ENCODE peak calls at places on chromosomes 13 and 19, in four cellular contexts. G is brain microvascular endothelial cell; F is CD4-positive, alpha-beta T cell; T is dorsolateral prefrontal cortex. K is an unnamed sample.

GRCh38 chr19:47100290-47100689 is 13.3 kb downstream of the ZC3H4 start:
- DNase-seq in G (no peak), F (no peak), T (no peak), K (no peak)

GRCh38 chr13:66348745-66349720 is 881.1 kb downstream of the PCDH9 start:
- DNase-seq in G (no peak), F (no peak), T (peak), K (no peak)

GRCh38 chr13:97133554-97133953 is 88.6 kb upstream of the MBNL2 start:
- DNase-seq in G (no peak), F (no peak), T (no peak), K (no peak)

GRCh38 chr13:19179916-19180315 is 1.7 kb downstream of the TUBA3C start:
- DNase-seq in G (no peak), F (no peak), T (no peak), K (no peak)

GRCh38 chr13:56886398-56886797 is 254.3 kb upstream of the PRR20A start:
- DNase-seq in G (no peak), F (no peak), T (no peak), K (no peak)

GRCh38 chr19:29396925-29397324 is 128.9 kb upstream of the VSTM2B start:
- DNase-seq in G (no peak), F (no peak), T (no peak), K (no peak)

GRCh38 chr13:114049026-114049425 is 75.2 kb upstream of the C13orf46 start:
- DNase-seq in G (no peak), F (peak), T (no peak), K (no peak)

GRCh38 chr13:49791753-49792549 is 531 bp downstream of the KPNA3 start:
- DNase-seq in G (peak), F (peak), T (no peak), K (peak)

GRCh38 chr13:30872195-30872594 is 33.9 kb upstream of the MEDAG start:
- DNase-seq in G (no peak), F (no peak), T (no peak), K (no peak)

GRCh38 chr19:49210108-49210900 is 52.7 kb downstream of the TRPM4 start:
- DNase-seq in G (no peak), F (no peak), T (no peak), K (no peak)

GRCh38 chr13:64453831-64454230 is 2776.3 kb downstream of the PCDH9 start:
- DNase-seq in G (no peak), F (no peak), T (no peak), K (no peak)

GRCh38 chr19:56085571-56086275 is 35.4 kb downstream of the ZNF787 start:
- DNase-seq in G (no peak), F (no peak), T (no peak), K (no peak)

GRCh38 chr19:6774821-6775707 is 2.6 kb downstream of the VAV1 start:
- DNase-seq in G (no peak), F (no peak), T (no peak), K (no peak)

GRCh38 chr13:72853000-72853399 is 71.1 kb downstream of the PIBF1 start:
- DNase-seq in G (no peak), F (no peak), T (no peak), K (no peak)

GRCh38 chr13:100544866-100545683 is 43.5 kb downstream of the GGACT start:
- DNase-seq in G (peak), F (no peak), T (no peak), K (no peak)

GRCh38 chr19:29506619-29506911 is 19.2 kb upstream of the VSTM2B start:
- DNase-seq in G (no peak), F (no peak), T (peak), K (no peak)

GRCh38 chr13:101397742-101398141 is 18.6 kb downstream of the NALCN start:
- DNase-seq in G (peak), F (no peak), T (no peak), K (no peak)

GRCh38 chr13:101917475-101917810 is 465.0 kb downstream of the ITGBL1 start:
- DNase-seq in G (no peak), F (no peak), T (no peak), K (no peak)

GRCh38 chr19:58450836-58451357 is 525 bp upstream of the ZNF324B start:
- DNase-seq in G (no peak), F (no peak), T (no peak), K (no peak)

GRCh38 chr13:96821381-96821780 is 172.9 kb downstream of the OXGR1 start:
- DNase-seq in G (peak), F (no peak), T (no peak), K (no peak)

GRCh38 chr13:51731759-51732158 is 72.2 kb downstream of the DHRS12 start:
- DNase-seq in G (no peak), F (no peak), T (no peak), K (no peak)

GRCh38 chr13:44719857-44720671 is 143.9 kb upstream of the TSC22D1 start:
- DNase-seq in G (peak), F (no peak), T (no peak), K (no peak)

GRCh38 chr19:8329993-8330392 is 8.7 kb downstream of the RPS28 start:
- DNase-seq in G (no peak), F (no peak), T (no peak), K (no peak)

GRCh38 chr13:34990399-34991224 is 48.5 kb downstream of the NBEA start:
- DNase-seq in G (no peak), F (no peak), T (no peak), K (no peak)

GRCh38 chr19:8335343-8336071 is 7.6 kb downstream of the KANK3 start:
- DNase-seq in G (no peak), F (no peak), T (no peak), K (no peak)

GRCh38 chr19:1106841-1107654 is 3.3 kb downstream of the GPX4 start:
- DNase-seq in G (no peak), F (no peak), T (no peak), K (no peak)

GRCh38 chr19:19778666-19779065 is 42.9 kb downstream of the ZNF506 start:
- DNase-seq in G (no peak), F (no peak), T (no peak), K (no peak)

DNA sequence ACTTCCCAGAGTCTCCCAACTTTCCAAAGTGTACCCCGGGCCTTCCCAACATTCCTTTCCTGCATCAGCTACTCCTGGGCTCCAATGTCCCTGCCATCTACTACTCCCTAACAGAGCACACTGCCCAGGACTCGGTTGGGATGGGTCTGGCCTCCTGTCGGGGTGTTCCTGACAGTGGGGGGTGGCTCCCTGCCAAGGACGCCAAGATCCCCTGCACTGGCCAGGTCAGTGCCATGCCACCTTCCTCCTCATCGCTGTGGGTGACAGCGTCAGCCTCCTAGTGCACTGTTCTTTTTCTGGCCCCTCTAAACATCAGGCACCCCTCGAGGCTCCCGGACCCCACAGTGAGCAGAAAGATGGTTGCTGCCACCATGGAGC is 13.8 kb downstream of the EPS15L1 start:
- DNase-seq in G (no peak), F (no peak), T (no peak), K (no peak)
- H3K27ac ChIP-seq in G (peak), F (no peak), T (peak), K (peak)

DNA sequence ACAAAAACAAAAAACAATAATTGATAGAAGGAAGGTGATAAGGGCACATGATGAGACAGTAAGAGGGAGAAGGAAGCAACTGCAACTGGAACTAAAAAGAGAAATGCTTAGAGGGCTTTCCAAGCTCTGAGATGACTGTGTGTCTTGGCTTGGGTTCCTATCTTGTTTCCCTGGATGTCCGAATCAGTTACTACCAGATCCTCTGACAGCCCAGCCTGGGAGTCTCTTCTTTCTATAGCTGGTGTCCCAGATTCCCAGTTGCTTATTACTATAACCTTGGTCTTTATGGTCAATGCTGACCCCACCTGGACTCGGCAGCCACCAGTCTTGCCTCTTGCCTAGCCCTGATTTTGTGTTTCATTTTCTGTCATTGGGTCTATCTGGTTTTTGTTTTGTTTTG is 116.4 kb downstream of the RFC3 start:
- DNase-seq in G (no peak), F (no peak), T (no peak), K (no peak)
- H3K27ac ChIP-seq in G (no peak), F (no peak), T (no peak), K (no peak)

DNA sequence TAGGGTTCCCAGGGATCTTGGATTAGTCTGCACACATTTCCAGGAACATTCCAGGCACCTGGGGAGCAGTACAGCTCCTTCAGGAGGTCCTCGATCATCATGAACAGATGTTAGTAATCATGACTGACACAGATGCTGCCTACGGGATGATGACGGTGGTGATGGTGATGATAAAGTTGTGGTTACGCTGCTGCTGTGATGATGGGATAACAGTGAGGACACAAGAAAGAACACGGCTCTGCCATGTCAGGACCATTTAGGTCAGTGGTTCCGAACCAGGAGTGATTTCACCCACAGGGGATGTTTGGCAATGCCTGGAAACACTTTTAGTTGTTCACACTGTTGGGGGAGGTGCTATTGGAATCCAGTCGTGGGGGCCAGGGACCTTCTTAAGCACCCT is 1193.0 kb downstream of the UQCRFS1 start:
- DNase-seq in G (no peak), F (no peak), T (no peak), K (no peak)
- H3K27ac ChIP-seq in G (no peak), F (no peak), T (no peak), K (no peak)

GRCh38 chr19:51727349-51727880 is 3.6 kb upstream of the HAS1 start:
- DNase-seq in G (peak), F (no peak), T (no peak), K (no peak)
- H3K27ac ChIP-seq in G (peak), F (no peak), T (no peak), K (no peak)

GRCh38 chr13:23848639-23849282 is 40.4 kb downstream of the MIPEP start:
- DNase-seq in G (no peak), F (no peak), T (no peak), K (no peak)
- H3K27ac ChIP-seq in G (no peak), F (no peak), T (no peak), K (no peak)

GRCh38 chr13:98972627-98973026 is 5.2 kb downstream of the DOCK9 start:
- DNase-seq in G (peak), F (no peak), T (no peak), K (no peak)
- H3K27ac ChIP-seq in G (peak), F (no peak), T (peak), K (no peak)

GRCh38 chr13:55815458-55816033 is 1325.2 kb upstream of the PRR20A start:
- DNase-seq in G (no peak), F (no peak), T (no peak), K (no peak)

GRCh38 chr13:55820817-55821216 is 1319.9 kb upstream of the PRR20A start:
- DNase-seq in G (no peak), F (no peak), T (no peak), K (no peak)

DNA sequence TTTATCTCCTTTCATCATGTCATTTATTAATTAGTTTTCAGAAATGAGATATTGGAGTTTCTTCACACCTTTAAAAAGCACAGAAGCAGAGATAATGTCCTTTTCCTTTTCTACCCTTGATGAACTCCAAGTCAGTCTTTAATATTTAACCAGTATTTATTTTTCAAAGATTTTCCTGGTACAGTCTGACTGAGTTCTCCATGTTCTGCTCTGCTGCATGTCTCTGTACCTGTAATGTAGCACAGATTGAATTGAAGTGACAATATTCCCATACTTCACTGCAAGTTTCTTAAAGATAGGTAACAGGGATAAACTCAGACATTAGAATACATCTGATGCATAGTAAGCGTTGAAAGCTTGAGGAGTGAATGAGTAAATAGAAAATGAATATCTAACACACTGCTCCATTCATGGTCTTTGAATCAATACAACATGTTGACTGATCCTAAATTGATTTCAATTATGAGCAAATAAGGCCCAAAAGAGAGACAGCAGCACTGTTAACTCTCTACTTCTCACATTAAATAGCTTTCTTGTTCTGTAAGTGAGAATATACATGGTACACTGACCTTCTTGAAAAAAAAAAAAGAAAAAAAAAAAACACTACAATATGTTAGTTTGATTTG is 1323.6 kb upstream of the PRR20A start:
- DNase-seq in G (no peak), F (no peak), T (no peak), K (no peak)
- H3K27ac ChIP-seq in G (no peak), F (no peak), T (no peak), K (no peak)

GRCh38 chr19:17095141-17095919 is 19.8 kb downstream of the MYO9B start:
- DNase-seq in G (peak), F (no peak), T (no peak), K (no peak)

GRCh38 chr19:17101686-17102628 is 26.4 kb downstream of the MYO9B start:
- DNase-seq in G (no peak), F (no peak), T (no peak), K (no peak)

GRCh38 chr19:17092696-17093095 is 17.1 kb downstream of the MYO9B start:
- DNase-seq in G (no peak), F (no peak), T (no peak), K (no peak)

GRCh38 chr19:17098326-17098725 is 22.7 kb downstream of the MYO9B start:
- DNase-seq in G (no peak), F (no peak), T (no peak), K (no peak)

GRCh38 chr19:17097593-17098126 is 22.1 kb downstream of the MYO9B start:
- DNase-seq in G (no peak), F (no peak), T (no peak), K (no peak)
- H3K27ac ChIP-seq in G (peak), F (no peak), T (no peak), K (no peak)

GRCh38 chr19:11111117-11111770 is 22.0 kb downstream of the LDLR start:
- DNase-seq in G (no peak), F (no peak), T (no peak), K (no peak)
- H3K27ac ChIP-seq in G (no peak), F (no peak), T (no peak), K (no peak)

K was measured in caudate nucleus.